ENCODE peak calls at places on chromosomes 5 and 9, in four cellular contexts. R is HepG2, P is K562, V is GM12878. M is an unnamed sample.

GRCh38 chr5:176201811-176202210 is 36.4 kb upstream of the SIMC1 start:
- DNase-seq in R (no peak), P (no peak), V (no peak), M (no peak)

GRCh38 chr5:176716320-176716719 is 69.0 kb downstream of the TSPAN17 start:
- DNase-seq in R (no peak), P (peak), V (no peak), M (no peak)

GRCh38 chr9:121798941-121799340 is 147.5 kb downstream of the DAB2IP start:
- DNase-seq in R (no peak), P (no peak), V (no peak), M (no peak)

GRCh38 chr9:32969270-32969669 is 32.2 kb downstream of the APTX start:
- DNase-seq in R (no peak), P (no peak), V (no peak), M (no peak)

GRCh38 chr5:13985736-13986418 is 41.4 kb upstream of the DNAH5 start:
- DNase-seq in R (peak), P (no peak), V (no peak), M (no peak)

GRCh38 chr9:117114768-117115167 is 300.1 kb downstream of the ASTN2 start:
- DNase-seq in R (no peak), P (no peak), V (no peak), M (no peak)

GRCh38 chr9:6676254-6676928 is 30.9 kb upstream of the GLDC start:
- DNase-seq in R (no peak), P (no peak), V (no peak), M (no peak)

GRCh38 chr5:123089572-123089970 is 530 bp downstream of the PRDM6 start:
- DNase-seq in R (peak), P (no peak), V (no peak), M (peak)

GRCh38 chr9:114417511-114417910 is 29.7 kb upstream of the AKNA start:
- DNase-seq in R (no peak), P (no peak), V (no peak), M (no peak)

GRCh38 chr5:115456539-115456938 is 88.0 kb downstream of the FEM1C start:
- DNase-seq in R (no peak), P (no peak), V (no peak), M (no peak)

GRCh38 chr5:157354825-157355224 is 88.9 kb downstream of the CYFIP2 start:
- DNase-seq in R (no peak), P (peak), V (no peak), M (no peak)

GRCh38 chr9:14358523-14358922 is 44.6 kb upstream of the NFIB start:
- DNase-seq in R (no peak), P (peak), V (no peak), M (no peak)

GRCh38 chr5:138752341-138752950 is 779 bp upstream of the CTNNA1 start:
- DNase-seq in R (peak), P (peak), V (no peak), M (peak)

GRCh38 chr5:176739461-176740051 is 70.8 kb upstream of the UNC5A start:
- DNase-seq in R (no peak), P (no peak), V (no peak), M (no peak)

GRCh38 chr9:98998441-98999151 is 54.9 kb downstream of the COL15A1 start:
- DNase-seq in R (peak), P (peak), V (no peak), M (peak)

GRCh38 chr5:158559066-158559465 is 540.6 kb downstream of the EBF1 start:
- DNase-seq in R (no peak), P (no peak), V (peak), M (no peak)

GRCh38 chr5:1358726-1359025 is 13.8 kb upstream of the CLPTM1L start:
- DNase-seq in R (no peak), P (no peak), V (no peak), M (no peak)

GRCh38 chr9:87792831-87793288 is 66.9 kb downstream of the CTSL start:
- DNase-seq in R (peak), P (peak), V (peak), M (no peak)

GRCh38 chr9:136765041-136765440 is 723 bp upstream of the LCN15 start:
- DNase-seq in R (peak), P (no peak), V (no peak), M (no peak)

GRCh38 chr5:177005619-177006264 is 837 bp downstream of the UIMC1 start:
- DNase-seq in R (peak), P (peak), V (no peak), M (peak)

GRCh38 chr5:17056056-17056690 is 120.1 kb upstream of the MYO10 start:
- DNase-seq in R (no peak), P (no peak), V (no peak), M (no peak)

GRCh38 chr9:88746744-88747398 is 211.9 kb downstream of the NXNL2 start:
- DNase-seq in R (no peak), P (no peak), V (no peak), M (no peak)

GRCh38 chr5:41843456-41844112 is 26.6 kb downstream of the OXCT1 start:
- DNase-seq in R (peak), P (peak), V (no peak), M (peak)

GRCh38 chr5:160799160-160799559 is 52.9 kb downstream of the ATP10B start:
- DNase-seq in R (no peak), P (no peak), V (peak), M (no peak)

GRCh38 chr9:111828193-111828592 is 33.5 kb upstream of the SHOC1 start:
- DNase-seq in R (no peak), P (peak), V (no peak), M (no peak)

GRCh38 chr5:40873481-40873880 is 32.3 kb downstream of the CARD6 start:
- DNase-seq in R (no peak), P (no peak), V (no peak), M (no peak)

GRCh38 chr5:17061973-17062470 is 125.9 kb upstream of the MYO10 start:
- DNase-seq in R (no peak), P (no peak), V (no peak), M (no peak)

GRCh38 chr5:149834246-149834855 is 104.2 kb downstream of the PPARGC1B start:
- DNase-seq in R (peak), P (peak), V (no peak), M (peak)

GRCh38 chr5:60929024-60929423 is 15.8 kb downstream of the ERCC8 start:
- DNase-seq in R (no peak), P (no peak), V (no peak), M (no peak)

GRCh38 chr5:171450423-171451246 is 31.2 kb downstream of the FGF18 start:
- DNase-seq in R (no peak), P (peak), V (no peak), M (peak)

GRCh38 chr5:66896207-66896606 is 300.0 kb downstream of the MAST4 start:
- DNase-seq in R (no peak), P (peak), V (no peak), M (no peak)

GRCh38 chr9:124254261-124254682 is 3.5 kb upstream of the NEK6 start:
- DNase-seq in R (no peak), P (no peak), V (peak), M (no peak)

GRCh38 chr9:27086818-27087680 is 22.0 kb upstream of the TEK start:
- DNase-seq in R (no peak), P (no peak), V (no peak), M (no peak)

GRCh38 chr9:93207326-93207814 is 23.4 kb downstream of the WNK2 start:
- DNase-seq in R (no peak), P (no peak), V (no peak), M (no peak)

GRCh38 chr9:7177383-7177782 is 419.6 kb downstream of the KDM4C start:
- DNase-seq in R (no peak), P (no peak), V (no peak), M (no peak)

GRCh38 chr9:35481347-35481975 is 8.4 kb upstream of the RUSC2 start:
- DNase-seq in R (peak), P (peak), V (no peak), M (peak)

GRCh38 chr5:90640484-90641059 is 82.0 kb downstream of the ADGRV1 start:
- DNase-seq in R (no peak), P (peak), V (peak), M (no peak)

GRCh38 chr5:133754575-133755169 is 142.3 kb upstream of the FSTL4 start:
- DNase-seq in R (peak), P (peak), V (peak), M (peak)

GRCh38 chr9:130268521-130269131 is 3.1 kb downstream of the HMCN2 start:
- DNase-seq in R (no peak), P (no peak), V (no peak), M (no peak)

GRCh38 chr9:83744206-83744605 is 36.4 kb upstream of the UBQLN1 start:
- DNase-seq in R (no peak), P (no peak), V (no peak), M (no peak)

GRCh38 chr5:103441523-103441922 is 121.1 kb downstream of the NUDT12 start:
- DNase-seq in R (no peak), P (no peak), V (no peak), M (no peak)
- TF ChIP-seq TARDBP in R (no peak), P (no peak), V (no peak), M (no peak)

GRCh38 chr5:80069918-80070318 is 34.8 kb downstream of the THBS4 start:
- DNase-seq in R (no peak), P (no peak), V (no peak), M (no peak)

GRCh38 chr5:80070338-80071056 is 35.3 kb downstream of the THBS4 start:
- DNase-seq in R (no peak), P (no peak), V (peak), M (no peak)

GRCh38 chr5:80068237-80068636 is 33.1 kb downstream of the THBS4 start:
- DNase-seq in R (no peak), P (no peak), V (no peak), M (no peak)

GRCh38 chr5:80068775-80069174 is 33.6 kb downstream of the THBS4 start:
- DNase-seq in R (no peak), P (no peak), V (no peak), M (no peak)

GRCh38 chr5:80069251-80069650 is 34.1 kb downstream of the THBS4 start:
- DNase-seq in R (no peak), P (no peak), V (no peak), M (no peak)
- TF ChIP-seq TARDBP in R (no peak), P (no peak), V (no peak), M (no peak)

GRCh38 chr9:36877239-36877638 is 156.8 kb downstream of the PAX5 start:
- DNase-seq in R (no peak), P (no peak), V (peak), M (no peak)
- TF ChIP-seq TARDBP in R (no peak), P (no peak), V (no peak), M (no peak)

GRCh38 chr5:76291305-76292077 is 111.6 kb upstream of the IQGAP2 start:
- DNase-seq in R (no peak), P (no peak), V (no peak), M (peak)
- TF ChIP-seq TARDBP in R (no peak), P (no peak), V (no peak), M (no peak)